ENCODE peak calls at places on chromosomes 11 and 22, in five cellular contexts. E is fibroblast of lung, B is spleen, Q is GM06990, S is sigmoid colon. D is an unnamed sample.

GRCh38 chr11:46363031-46363407 is 15.8 kb downstream of the DGKZ start:
- DNase-seq in E (no peak), B (peak; percentile 90), Q (no peak), S (no peak), D (peak; percentile 65)

GRCh38 chr11:112584674-112585073 is 324.0 kb upstream of the PLET1 start:
- DNase-seq in E (no peak), B (no peak), Q (peak; percentile 13), S (no peak), D (peak; percentile 44)

GRCh38 chr11:130876100-130876499 is 40.2 kb downstream of the SNX19 start:
- DNase-seq in E (no peak), B (no peak), Q (no peak), S (no peak), D (no peak)

GRCh38 chr11:76293189-76293631 is 86.9 kb upstream of the WNT11 start:
- DNase-seq in E (no peak), B (no peak), Q (peak; percentile 33), S (no peak), D (no peak)

GRCh38 chr11:82949352-82949751 is 47.8 kb downstream of the DDIAS start:
- DNase-seq in E (no peak), B (no peak), Q (no peak), S (no peak), D (no peak)

GRCh38 chr11:44711113-44711512 is 15.6 kb upstream of the TSPAN18 start:
- DNase-seq in E (no peak), B (no peak), Q (no peak), S (no peak), D (peak; percentile 31)

GRCh38 chr22:44523981-44524759 is 26.1 kb upstream of the RTL6 start:
- DNase-seq in E (peak; percentile 94), B (no peak), Q (no peak), S (peak; percentile 87), D (no peak)

GRCh38 chr11:32450372-32450771 is 15.0 kb upstream of the WT1 start:
- DNase-seq in E (no peak), B (no peak), Q (no peak), S (no peak), D (no peak)

DNA sequence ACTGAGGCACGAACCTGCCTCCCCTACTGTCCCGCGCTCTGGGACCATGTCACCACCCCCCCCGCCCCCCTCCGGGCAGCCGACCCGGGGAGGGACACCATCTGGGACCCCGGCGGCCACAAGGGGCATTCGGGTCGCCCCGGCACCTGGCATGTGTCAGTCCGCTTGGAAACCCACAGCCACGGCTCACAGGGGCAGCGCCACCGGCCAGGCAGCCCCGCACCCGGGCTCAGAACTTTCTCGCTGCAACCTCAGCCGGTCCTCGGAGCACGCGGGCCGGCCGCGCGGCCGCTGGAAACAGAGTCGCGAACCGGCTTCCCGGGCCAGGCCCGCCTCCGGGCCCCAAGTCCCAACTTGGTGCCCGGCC is 159.9 kb upstream of the GRK3 start:
- DNase-seq in E (no peak), B (peak; percentile 84), Q (no peak), S (peak; percentile 61), D (peak; percentile 48)
- TF ChIP-seq CTCF in E (no peak), B (no peak), Q (no peak), S (no peak), D (no peak)

GRCh38 chr11:2092956-2093412 is 46.2 kb downstream of the IGF2 start:
- DNase-seq in E (peak; percentile 62), B (peak; percentile 74), Q (no peak), S (peak; percentile 73), D (no peak)

GRCh38 chr11:2095542-2095941 is 43.6 kb downstream of the IGF2 start:
- DNase-seq in E (no peak), B (no peak), Q (no peak), S (peak; percentile 15), D (no peak)

GRCh38 chr11:2093575-2094353 is 45.4 kb downstream of the IGF2 start:
- DNase-seq in E (no peak), B (peak; percentile 68), Q (no peak), S (peak; percentile 57), D (no peak)

GRCh38 chr11:2095198-2095520 is 44.0 kb downstream of the IGF2 start:
- DNase-seq in E (no peak), B (peak; percentile 45), Q (no peak), S (peak; percentile 44), D (no peak)

DNA sequence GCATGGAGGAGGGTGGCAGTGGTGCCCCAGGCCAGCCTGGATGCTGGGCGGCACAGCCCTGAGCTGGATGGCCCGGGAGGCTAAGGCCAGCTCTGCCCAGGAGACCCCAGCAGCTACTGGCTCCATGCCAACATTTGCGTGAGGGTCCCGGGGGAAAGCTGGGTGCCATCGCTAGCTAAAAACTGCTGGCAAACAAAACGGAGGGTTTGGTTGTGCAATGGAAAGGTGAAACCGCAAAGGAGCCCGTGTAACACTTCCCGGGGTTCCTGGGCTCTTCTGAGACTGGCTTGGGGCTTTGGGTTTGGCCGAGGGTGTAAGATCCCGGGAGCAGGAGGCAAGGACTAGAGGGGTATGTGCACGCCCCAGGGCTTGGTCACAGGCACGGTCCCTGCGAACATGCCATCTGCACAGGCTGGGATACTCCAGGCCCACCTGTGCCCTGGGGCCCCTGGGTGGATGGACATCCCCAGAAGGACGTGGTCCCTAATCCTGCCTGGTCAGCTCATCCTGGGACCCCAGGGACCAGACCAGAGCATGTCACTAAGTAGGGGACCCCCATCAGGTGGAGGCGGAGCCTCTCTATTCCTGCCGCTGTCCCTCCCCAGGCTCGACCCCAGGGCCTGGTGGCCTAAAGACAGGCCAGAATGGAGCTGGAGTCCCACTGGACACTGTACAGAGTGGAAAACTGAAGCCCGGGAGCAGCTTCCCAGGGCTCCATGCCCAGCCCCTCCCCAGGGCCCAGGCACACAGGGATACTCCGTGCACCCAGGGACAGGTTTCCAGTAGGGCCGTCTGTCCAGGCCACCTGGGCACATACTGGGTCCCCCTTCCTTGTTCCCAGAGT is 44.6 kb downstream of the IGF2 start:
- DNase-seq in E (no peak), B (peak; percentile 68), Q (no peak), S (peak; percentile 50), D (no peak)
- TF ChIP-seq CTCF in E (no peak), B (no peak), Q (no peak), S (no peak), D (no peak)

GRCh38 chr22:22712092-22712658 is 67.8 kb downstream of the GGTLC2 start:
- DNase-seq in E (no peak), B (no peak), Q (no peak), S (no peak), D (no peak)

GRCh38 chr22:22710719-22711531 is 66.5 kb downstream of the GGTLC2 start:
- DNase-seq in E (no peak), B (peak; percentile 92), Q (peak; percentile 24), S (no peak), D (peak; percentile 76)

GRCh38 chr22:22711532-22711913 is 67.1 kb downstream of the GGTLC2 start:
- DNase-seq in E (no peak), B (no peak), Q (no peak), S (no peak), D (no peak)

GRCh38 chr22:22712666-22713365 is 68.4 kb downstream of the GGTLC2 start:
- DNase-seq in E (no peak), B (no peak), Q (no peak), S (no peak), D (no peak)

GRCh38 chr22:22709719-22710445 is 65.5 kb downstream of the GGTLC2 start:
- DNase-seq in E (no peak), B (no peak), Q (no peak), S (no peak), D (peak; percentile 53)
- TF ChIP-seq CTCF in E (peak; percentile 38), B (no peak), Q (no peak), S (no peak), D (peak; percentile 52)

GRCh38 chr11:1049911-1050580 is 13.5 kb upstream of the MUC6 start:
- DNase-seq in E (no peak), B (peak; percentile 73), Q (peak; percentile 1), S (peak; percentile 61), D (no peak)

GRCh38 chr11:1047576-1048156 is 11.1 kb upstream of the MUC6 start:
- DNase-seq in E (no peak), B (peak; percentile 64), Q (no peak), S (peak; percentile 38), D (no peak)

GRCh38 chr11:1049071-1049405 is 12.5 kb upstream of the MUC6 start:
- DNase-seq in E (no peak), B (no peak), Q (no peak), S (peak; percentile 46), D (no peak)

GRCh38 chr11:1049431-1049891 is 12.9 kb upstream of the MUC6 start:
- DNase-seq in E (no peak), B (peak; percentile 90), Q (no peak), S (peak; percentile 61), D (no peak)

DNA sequence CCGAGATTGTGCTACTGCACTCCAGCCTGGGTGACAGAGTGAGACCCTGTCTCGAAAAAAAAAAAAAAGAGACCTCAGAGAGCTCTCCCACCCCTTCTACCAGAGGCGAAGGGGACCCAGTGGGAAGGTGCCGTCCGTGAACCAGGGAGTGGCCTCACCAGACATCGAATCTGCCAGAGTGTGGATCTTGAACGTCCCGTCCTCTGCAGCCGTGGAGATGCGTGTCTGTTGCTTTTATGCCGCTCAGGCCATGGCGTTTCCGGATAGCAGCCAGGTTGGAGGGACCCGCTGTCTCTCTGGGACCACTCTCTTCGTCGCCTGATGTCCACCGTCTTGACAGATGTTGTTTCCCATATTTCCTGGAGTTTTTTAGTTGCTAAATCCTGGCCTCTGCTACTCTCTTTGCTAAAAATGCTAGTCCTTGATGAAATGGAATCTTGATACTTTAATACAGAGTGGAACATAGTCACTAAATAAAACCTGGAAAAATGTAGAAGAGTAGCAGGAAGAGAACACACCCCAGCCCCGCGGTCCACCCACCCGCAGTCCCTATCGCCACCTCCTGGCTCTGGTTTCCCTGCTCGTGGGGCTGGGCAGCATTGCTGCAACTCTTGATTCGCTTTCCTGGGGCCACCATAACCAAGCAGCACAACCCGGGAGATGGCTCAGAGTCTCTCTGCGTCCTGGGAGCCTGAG is 12.0 kb upstream of the MUC6 start:
- DNase-seq in E (no peak), B (no peak), Q (no peak), S (no peak), D (no peak)
- TF ChIP-seq CTCF in E (no peak), B (no peak), Q (no peak), S (no peak), D (no peak)